ENCODE peak calls at places on chromosomes 4 and X, in seven cellular contexts. U, Z, N, H, F, S and W are unnamed samples.

GRCh38 chr4:25547343-25547742 is 108.3 kb upstream of the SLC34A2 start:
- DNase-seq in U (no peak), Z (no peak), N (no peak), H (no peak), F (no peak), S (no peak), W (no peak)

GRCh38 chr4:40908297-40908696 is 158.5 kb downstream of the NSUN7 start:
- DNase-seq in U (no peak), Z (no peak), N (no peak), H (no peak), F (no peak), S (no peak), W (no peak)

GRCh38 chr4:69546121-69546520 is 50.4 kb upstream of the UGT2B4 start:
- DNase-seq in U (no peak), Z (no peak), N (peak), H (no peak), F (peak), S (no peak), W (peak)

GRCh38 chrX:1308476-1308875 is 28.1 kb upstream of the IL3RA start:
- DNase-seq in U (no peak), Z (no peak), N (no peak), H (no peak), F (no peak), S (no peak), W (no peak)

GRCh38 chr4:2808001-2808400 is 15.1 kb downstream of the SH3BP2 start:
- DNase-seq in U (no peak), Z (no peak), N (no peak), H (no peak), F (no peak), S (no peak), W (no peak)

GRCh38 chrX:274904-275475 is 6.2 kb upstream of the PLCXD1 start:
- DNase-seq in U (no peak), Z (no peak), N (no peak), H (no peak), F (no peak), S (no peak), W (no peak)

GRCh38 chr4:8832130-8832930 is 39.3 kb downstream of the HMX1 start:
- DNase-seq in U (no peak), Z (no peak), N (peak), H (peak), F (no peak), S (no peak), W (no peak)

GRCh38 chr4:146407669-146408084 is 114.1 kb downstream of the SLC10A7 start:
- DNase-seq in U (peak), Z (no peak), N (peak), H (no peak), F (peak), S (no peak), W (peak)

GRCh38 chrX:79325263-79325958 is 41.7 kb downstream of the ITM2A start:
- DNase-seq in U (no peak), Z (no peak), N (no peak), H (no peak), F (no peak), S (peak), W (no peak)

GRCh38 chr4:108385076-108385475 is 216.3 kb upstream of the LEF1 start:
- DNase-seq in U (no peak), Z (no peak), N (no peak), H (no peak), F (no peak), S (no peak), W (no peak)

GRCh38 chr4:38366997-38367396 is 297.0 kb upstream of the KLF3 start:
- DNase-seq in U (no peak), Z (no peak), N (no peak), H (no peak), F (no peak), S (no peak), W (no peak)

GRCh38 chrX:131746491-131746968 is 202.7 kb downstream of the OR13H1 start:
- DNase-seq in U (peak), Z (peak), N (peak), H (no peak), F (peak), S (peak), W (peak)

GRCh38 chrX:138886769-138887168 is 175.3 kb upstream of the FGF13 start:
- DNase-seq in U (no peak), Z (no peak), N (no peak), H (no peak), F (no peak), S (no peak), W (peak)

GRCh38 chr4:8765084-8765483 is 106.6 kb downstream of the HMX1 start:
- DNase-seq in U (no peak), Z (no peak), N (no peak), H (peak), F (no peak), S (no peak), W (no peak)

GRCh38 chr4:181592221-181592745 is 650.9 kb upstream of the TENM3 start:
- DNase-seq in U (peak), Z (no peak), N (no peak), H (no peak), F (peak), S (no peak), W (no peak)

GRCh38 chrX:69323786-69324720 is 158.8 kb upstream of the PJA1 start:
- DNase-seq in U (no peak), Z (no peak), N (no peak), H (peak), F (no peak), S (no peak), W (no peak)

GRCh38 chr4:185566972-185567749 is 31.9 kb upstream of the PDLIM3 start:
- DNase-seq in U (peak), Z (no peak), N (peak), H (no peak), F (no peak), S (no peak), W (peak)

GRCh38 chr4:44016582-44017421 is 431.8 kb downstream of the KCTD8 start:
- DNase-seq in U (peak), Z (no peak), N (no peak), H (no peak), F (peak), S (no peak), W (peak)

GRCh38 chr4:24897639-24898038 is 15.2 kb downstream of the CCDC149 start:
- DNase-seq in U (no peak), Z (no peak), N (no peak), H (no peak), F (no peak), S (no peak), W (no peak)

GRCh38 chr4:26909369-26909768 is 48.7 kb downstream of the STIM2 start:
- DNase-seq in U (peak), Z (no peak), N (peak), H (no peak), F (no peak), S (no peak), W (no peak)

GRCh38 chrX:136176399-136176825 is 29.1 kb downstream of the FHL1 start:
- DNase-seq in U (peak), Z (no peak), N (peak), H (no peak), F (peak), S (no peak), W (peak)

GRCh38 chr4:153153339-153153851 is 50.8 kb upstream of the TRIM2 start:
- DNase-seq in U (peak), Z (peak), N (peak), H (no peak), F (peak), S (peak), W (peak)

GRCh38 chr4:14178421-14178820 is 550.9 kb upstream of the BOD1L1 start:
- DNase-seq in U (peak), Z (no peak), N (peak), H (no peak), F (peak), S (no peak), W (peak)

GRCh38 chr4:59127748-59128147 is 2017.6 kb upstream of the IGFBP7 start:
- DNase-seq in U (no peak), Z (no peak), N (no peak), H (no peak), F (peak), S (no peak), W (no peak)

GRCh38 chr4:56215138-56215793 is 172.0 kb downstream of the AASDH start:
- DNase-seq in U (no peak), Z (no peak), N (no peak), H (no peak), F (peak), S (no peak), W (no peak)

GRCh38 chr4:106019771-106020170 is 124.5 kb downstream of the NPNT start:
- DNase-seq in U (peak), Z (no peak), N (peak), H (no peak), F (peak), S (no peak), W (no peak)

GRCh38 chr4:7844247-7844991 is 95.2 kb downstream of the AFAP1 start:
- DNase-seq in U (peak), Z (peak), N (peak), H (no peak), F (peak), S (peak), W (peak)

GRCh38 chrX:68574240-68574639 is 73.2 kb upstream of the STARD8 start:
- DNase-seq in U (no peak), Z (no peak), N (no peak), H (no peak), F (no peak), S (no peak), W (no peak)

GRCh38 chrX:137565921-137566745 is at the start of gene ZIC3:
- DNase-seq in U (no peak), Z (no peak), N (peak), H (no peak), F (no peak), S (no peak), W (peak)

GRCh38 chr4:109574443-109574850 is 14.4 kb downstream of the MCUB start:
- DNase-seq in U (no peak), Z (no peak), N (peak), H (no peak), F (peak), S (no peak), W (peak)

GRCh38 chr4:145609494-145610427 is 9.4 kb upstream of the MMAA start:
- DNase-seq in U (peak), Z (no peak), N (peak), H (no peak), F (peak), S (peak), W (peak)

GRCh38 chr4:108072300-108072699 is 82.6 kb downstream of the HADH start:
- DNase-seq in U (no peak), Z (peak), N (no peak), H (no peak), F (no peak), S (peak), W (no peak)

GRCh38 chrX:40182095-40182494 is 84.3 kb upstream of the BCOR start:
- DNase-seq in U (no peak), Z (no peak), N (no peak), H (no peak), F (no peak), S (no peak), W (no peak)

GRCh38 chr4:69763233-69763632 is 2.8 kb upstream of the SULT1B1 start:
- DNase-seq in U (no peak), Z (no peak), N (peak), H (no peak), F (no peak), S (no peak), W (no peak)